ENCODE peak calls at places on chromosomes 7 and 10, in ten cellular contexts. One of them, this sample, is unnamed.

GRCh38 chr7:144529269-144529926 is 125.9 kb upstream of the NOBOX start:
- DNase-seq in T-helper 9 cell: no peak
- DNase-seq in small intestine: no peak
- DNase-seq in heart right ventricle: no peak
- DNase-seq in SK-N-SH: no peak
- DNase-seq in activated T-cell treated with anti-CD3 and anti-CD28 coated beads for 1 hour: no peak
- DNase-seq in naive thymus-derived CD4-positive, alpha-beta T cell: no peak
- DNase-seq in CD4-positive, CD25-positive, alpha-beta regulatory T cell: no peak
- DNase-seq in kidney glomerular epithelial cell: peak; percentile 89
- DNase-seq in activated CD8-positive, alpha-beta memory T cell treated with anti-CD3 and anti-CD28 coated beads for 48 hours: no peak
- DNase-seq in this sample: no peak

GRCh38 chr10:71878327-71879034 is 27.4 kb upstream of the PSAP start:
- DNase-seq in T-helper 9 cell: no peak
- DNase-seq in small intestine: no peak
- DNase-seq in heart right ventricle: no peak
- DNase-seq in SK-N-SH: no peak
- DNase-seq in activated T-cell treated with anti-CD3 and anti-CD28 coated beads for 1 hour: peak; percentile 6
- DNase-seq in naive thymus-derived CD4-positive, alpha-beta T cell: no peak
- DNase-seq in CD4-positive, CD25-positive, alpha-beta regulatory T cell: peak; percentile 24
- DNase-seq in kidney glomerular epithelial cell: no peak
- DNase-seq in activated CD8-positive, alpha-beta memory T cell treated with anti-CD3 and anti-CD28 coated beads for 48 hours: no peak
- DNase-seq in this sample: no peak

GRCh38 chr10:10222288-10222945 is 795.3 kb upstream of the CELF2 start:
- DNase-seq in T-helper 9 cell: no peak
- DNase-seq in small intestine: no peak
- DNase-seq in heart right ventricle: no peak
- DNase-seq in SK-N-SH: no peak
- DNase-seq in activated T-cell treated with anti-CD3 and anti-CD28 coated beads for 1 hour: no peak
- DNase-seq in naive thymus-derived CD4-positive, alpha-beta T cell: no peak
- DNase-seq in CD4-positive, CD25-positive, alpha-beta regulatory T cell: no peak
- DNase-seq in kidney glomerular epithelial cell: no peak
- DNase-seq in activated CD8-positive, alpha-beta memory T cell treated with anti-CD3 and anti-CD28 coated beads for 48 hours: no peak
- DNase-seq in this sample: no peak

GRCh38 chr10:78931333-78932083 is 137.3 kb upstream of the ZMIZ1 start:
- DNase-seq in T-helper 9 cell: no peak
- DNase-seq in small intestine: no peak
- DNase-seq in heart right ventricle: peak; percentile 54
- DNase-seq in SK-N-SH: peak; percentile 81
- DNase-seq in activated T-cell treated with anti-CD3 and anti-CD28 coated beads for 1 hour: no peak
- DNase-seq in naive thymus-derived CD4-positive, alpha-beta T cell: no peak
- DNase-seq in CD4-positive, CD25-positive, alpha-beta regulatory T cell: no peak
- DNase-seq in kidney glomerular epithelial cell: no peak
- DNase-seq in activated CD8-positive, alpha-beta memory T cell treated with anti-CD3 and anti-CD28 coated beads for 48 hours: no peak
- DNase-seq in this sample: no peak

GRCh38 chr7:84107259-84107658 is 87.3 kb downstream of the SEMA3A start:
- DNase-seq in T-helper 9 cell: no peak
- DNase-seq in small intestine: no peak
- DNase-seq in heart right ventricle: no peak
- DNase-seq in SK-N-SH: no peak
- DNase-seq in activated T-cell treated with anti-CD3 and anti-CD28 coated beads for 1 hour: no peak
- DNase-seq in naive thymus-derived CD4-positive, alpha-beta T cell: no peak
- DNase-seq in CD4-positive, CD25-positive, alpha-beta regulatory T cell: no peak
- DNase-seq in kidney glomerular epithelial cell: no peak
- DNase-seq in activated CD8-positive, alpha-beta memory T cell treated with anti-CD3 and anti-CD28 coated beads for 48 hours: no peak
- DNase-seq in this sample: no peak

GRCh38 chr10:102714621-102715455 is at the start of gene SFXN2:
- DNase-seq in T-helper 9 cell: peak; percentile 32
- DNase-seq in small intestine: no peak
- DNase-seq in heart right ventricle: peak; percentile 38
- DNase-seq in SK-N-SH: no peak
- DNase-seq in activated T-cell treated with anti-CD3 and anti-CD28 coated beads for 1 hour: peak; percentile 44
- DNase-seq in naive thymus-derived CD4-positive, alpha-beta T cell: no peak
- DNase-seq in CD4-positive, CD25-positive, alpha-beta regulatory T cell: peak; percentile 42
- DNase-seq in kidney glomerular epithelial cell: no peak
- DNase-seq in activated CD8-positive, alpha-beta memory T cell treated with anti-CD3 and anti-CD28 coated beads for 48 hours: no peak
- DNase-seq in this sample: no peak

GRCh38 chr7:42254217-42254616 is 17.2 kb upstream of the GLI3 start:
- DNase-seq in T-helper 9 cell: no peak
- DNase-seq in small intestine: no peak
- DNase-seq in heart right ventricle: no peak
- DNase-seq in SK-N-SH: no peak
- DNase-seq in activated T-cell treated with anti-CD3 and anti-CD28 coated beads for 1 hour: no peak
- DNase-seq in naive thymus-derived CD4-positive, alpha-beta T cell: no peak
- DNase-seq in CD4-positive, CD25-positive, alpha-beta regulatory T cell: no peak
- DNase-seq in kidney glomerular epithelial cell: no peak
- DNase-seq in activated CD8-positive, alpha-beta memory T cell treated with anti-CD3 and anti-CD28 coated beads for 48 hours: no peak
- DNase-seq in this sample: no peak

GRCh38 chr7:12929416-12930140 is 242.1 kb downstream of the ARL4A start:
- DNase-seq in T-helper 9 cell: no peak
- DNase-seq in small intestine: peak; percentile 60
- DNase-seq in heart right ventricle: no peak
- DNase-seq in SK-N-SH: no peak
- DNase-seq in activated T-cell treated with anti-CD3 and anti-CD28 coated beads for 1 hour: no peak
- DNase-seq in naive thymus-derived CD4-positive, alpha-beta T cell: no peak
- DNase-seq in CD4-positive, CD25-positive, alpha-beta regulatory T cell: no peak
- DNase-seq in kidney glomerular epithelial cell: peak; percentile 46
- DNase-seq in activated CD8-positive, alpha-beta memory T cell treated with anti-CD3 and anti-CD28 coated beads for 48 hours: no peak
- DNase-seq in this sample: no peak

GRCh38 chr7:106021211-106022067 is 58.4 kb downstream of the CDHR3 start:
- DNase-seq in T-helper 9 cell: no peak
- DNase-seq in small intestine: no peak
- DNase-seq in heart right ventricle: no peak
- DNase-seq in SK-N-SH: peak; percentile 41
- DNase-seq in activated T-cell treated with anti-CD3 and anti-CD28 coated beads for 1 hour: no peak
- DNase-seq in naive thymus-derived CD4-positive, alpha-beta T cell: no peak
- DNase-seq in CD4-positive, CD25-positive, alpha-beta regulatory T cell: no peak
- DNase-seq in kidney glomerular epithelial cell: no peak
- DNase-seq in activated CD8-positive, alpha-beta memory T cell treated with anti-CD3 and anti-CD28 coated beads for 48 hours: no peak
- DNase-seq in this sample: no peak

GRCh38 chr10:93319855-93320254 is 162.3 kb downstream of the MYOF start:
- DNase-seq in T-helper 9 cell: no peak
- DNase-seq in small intestine: no peak
- DNase-seq in heart right ventricle: no peak
- DNase-seq in SK-N-SH: peak; percentile 45
- DNase-seq in activated T-cell treated with anti-CD3 and anti-CD28 coated beads for 1 hour: no peak
- DNase-seq in naive thymus-derived CD4-positive, alpha-beta T cell: no peak
- DNase-seq in CD4-positive, CD25-positive, alpha-beta regulatory T cell: no peak
- DNase-seq in kidney glomerular epithelial cell: no peak
- DNase-seq in activated CD8-positive, alpha-beta memory T cell treated with anti-CD3 and anti-CD28 coated beads for 48 hours: no peak
- DNase-seq in this sample: no peak

GRCh38 chr7:107076781-107077698 is 32.5 kb downstream of the PRKAR2B start:
- DNase-seq in T-helper 9 cell: no peak
- DNase-seq in small intestine: no peak
- DNase-seq in heart right ventricle: peak; percentile 9
- DNase-seq in SK-N-SH: no peak
- DNase-seq in activated T-cell treated with anti-CD3 and anti-CD28 coated beads for 1 hour: no peak
- DNase-seq in naive thymus-derived CD4-positive, alpha-beta T cell: no peak
- DNase-seq in CD4-positive, CD25-positive, alpha-beta regulatory T cell: no peak
- DNase-seq in kidney glomerular epithelial cell: no peak
- DNase-seq in activated CD8-positive, alpha-beta memory T cell treated with anti-CD3 and anti-CD28 coated beads for 48 hours: no peak
- DNase-seq in this sample: no peak

GRCh38 chr10:128557149-128557548 is 430.9 kb upstream of the MKI67 start:
- DNase-seq in T-helper 9 cell: no peak
- DNase-seq in small intestine: no peak
- DNase-seq in heart right ventricle: no peak
- DNase-seq in SK-N-SH: no peak
- DNase-seq in activated T-cell treated with anti-CD3 and anti-CD28 coated beads for 1 hour: no peak
- DNase-seq in naive thymus-derived CD4-positive, alpha-beta T cell: no peak
- DNase-seq in CD4-positive, CD25-positive, alpha-beta regulatory T cell: no peak
- DNase-seq in kidney glomerular epithelial cell: no peak
- DNase-seq in activated CD8-positive, alpha-beta memory T cell treated with anti-CD3 and anti-CD28 coated beads for 48 hours: no peak
- DNase-seq in this sample: no peak

GRCh38 chr10:108598320-108598695 is 1325.0 kb downstream of the XPNPEP1 start:
- DNase-seq in T-helper 9 cell: no peak
- DNase-seq in small intestine: no peak
- DNase-seq in heart right ventricle: no peak
- DNase-seq in SK-N-SH: no peak
- DNase-seq in activated T-cell treated with anti-CD3 and anti-CD28 coated beads for 1 hour: no peak
- DNase-seq in naive thymus-derived CD4-positive, alpha-beta T cell: no peak
- DNase-seq in CD4-positive, CD25-positive, alpha-beta regulatory T cell: no peak
- DNase-seq in kidney glomerular epithelial cell: no peak
- DNase-seq in activated CD8-positive, alpha-beta memory T cell treated with anti-CD3 and anti-CD28 coated beads for 48 hours: no peak
- DNase-seq in this sample: no peak

GRCh38 chr10:115956225-115957009 is 316.6 kb downstream of the GFRA1 start:
- DNase-seq in T-helper 9 cell: no peak
- DNase-seq in small intestine: no peak
- DNase-seq in heart right ventricle: no peak
- DNase-seq in SK-N-SH: no peak
- DNase-seq in activated T-cell treated with anti-CD3 and anti-CD28 coated beads for 1 hour: no peak
- DNase-seq in naive thymus-derived CD4-positive, alpha-beta T cell: no peak
- DNase-seq in CD4-positive, CD25-positive, alpha-beta regulatory T cell: no peak
- DNase-seq in kidney glomerular epithelial cell: no peak
- DNase-seq in activated CD8-positive, alpha-beta memory T cell treated with anti-CD3 and anti-CD28 coated beads for 48 hours: no peak
- DNase-seq in this sample: no peak

GRCh38 chr10:46530249-46531186 is 25.9 kb downstream of the GPRIN2 start:
- DNase-seq in T-helper 9 cell: no peak
- DNase-seq in small intestine: no peak
- DNase-seq in heart right ventricle: no peak
- DNase-seq in SK-N-SH: no peak
- DNase-seq in activated T-cell treated with anti-CD3 and anti-CD28 coated beads for 1 hour: no peak
- DNase-seq in naive thymus-derived CD4-positive, alpha-beta T cell: no peak
- DNase-seq in CD4-positive, CD25-positive, alpha-beta regulatory T cell: no peak
- DNase-seq in kidney glomerular epithelial cell: no peak
- DNase-seq in activated CD8-positive, alpha-beta memory T cell treated with anti-CD3 and anti-CD28 coated beads for 48 hours: no peak
- DNase-seq in this sample: peak; percentile 70

GRCh38 chr10:113026679-113027078 is 76.6 kb downstream of the TCF7L2 start:
- DNase-seq in T-helper 9 cell: no peak
- DNase-seq in small intestine: no peak
- DNase-seq in heart right ventricle: no peak
- DNase-seq in SK-N-SH: no peak
- DNase-seq in activated T-cell treated with anti-CD3 and anti-CD28 coated beads for 1 hour: no peak
- DNase-seq in naive thymus-derived CD4-positive, alpha-beta T cell: no peak
- DNase-seq in CD4-positive, CD25-positive, alpha-beta regulatory T cell: no peak
- DNase-seq in kidney glomerular epithelial cell: peak; percentile 24
- DNase-seq in activated CD8-positive, alpha-beta memory T cell treated with anti-CD3 and anti-CD28 coated beads for 48 hours: no peak
- DNase-seq in this sample: no peak

GRCh38 chr7:135917721-135918120 is 59.4 kb downstream of the MTPN start:
- DNase-seq in T-helper 9 cell: no peak
- DNase-seq in small intestine: no peak
- DNase-seq in heart right ventricle: no peak
- DNase-seq in SK-N-SH: no peak
- DNase-seq in activated T-cell treated with anti-CD3 and anti-CD28 coated beads for 1 hour: no peak
- DNase-seq in naive thymus-derived CD4-positive, alpha-beta T cell: no peak
- DNase-seq in CD4-positive, CD25-positive, alpha-beta regulatory T cell: no peak
- DNase-seq in kidney glomerular epithelial cell: no peak
- DNase-seq in activated CD8-positive, alpha-beta memory T cell treated with anti-CD3 and anti-CD28 coated beads for 48 hours: no peak
- DNase-seq in this sample: no peak

GRCh38 chr7:155973451-155973997 is 161.3 kb upstream of the SHH start:
- DNase-seq in T-helper 9 cell: no peak
- DNase-seq in small intestine: no peak
- DNase-seq in heart right ventricle: no peak
- DNase-seq in SK-N-SH: no peak
- DNase-seq in activated T-cell treated with anti-CD3 and anti-CD28 coated beads for 1 hour: no peak
- DNase-seq in naive thymus-derived CD4-positive, alpha-beta T cell: peak; percentile 3
- DNase-seq in CD4-positive, CD25-positive, alpha-beta regulatory T cell: no peak
- DNase-seq in kidney glomerular epithelial cell: no peak
- DNase-seq in activated CD8-positive, alpha-beta memory T cell treated with anti-CD3 and anti-CD28 coated beads for 48 hours: no peak
- DNase-seq in this sample: no peak

GRCh38 chr7:2527505-2528464 is 8.2 kb downstream of the LFNG start:
- DNase-seq in T-helper 9 cell: no peak
- DNase-seq in small intestine: peak; percentile 71
- DNase-seq in heart right ventricle: no peak
- DNase-seq in SK-N-SH: no peak
- DNase-seq in activated T-cell treated with anti-CD3 and anti-CD28 coated beads for 1 hour: peak; percentile 48
- DNase-seq in naive thymus-derived CD4-positive, alpha-beta T cell: no peak
- DNase-seq in CD4-positive, CD25-positive, alpha-beta regulatory T cell: peak; percentile 70
- DNase-seq in kidney glomerular epithelial cell: peak; percentile 45
- DNase-seq in activated CD8-positive, alpha-beta memory T cell treated with anti-CD3 and anti-CD28 coated beads for 48 hours: no peak
- DNase-seq in this sample: peak; percentile 68

GRCh38 chr7:65247491-65247890 is 126.2 kb upstream of the ZNF92 start:
- DNase-seq in T-helper 9 cell: no peak
- DNase-seq in small intestine: no peak
- DNase-seq in heart right ventricle: no peak
- DNase-seq in SK-N-SH: no peak
- DNase-seq in activated T-cell treated with anti-CD3 and anti-CD28 coated beads for 1 hour: no peak
- DNase-seq in naive thymus-derived CD4-positive, alpha-beta T cell: no peak
- DNase-seq in CD4-positive, CD25-positive, alpha-beta regulatory T cell: no peak
- DNase-seq in kidney glomerular epithelial cell: no peak
- DNase-seq in activated CD8-positive, alpha-beta memory T cell treated with anti-CD3 and anti-CD28 coated beads for 48 hours: no peak
- DNase-seq in this sample: no peak

GRCh38 chr7:38704751-38705150 is 73.6 kb upstream of the AMPH start:
- DNase-seq in T-helper 9 cell: no peak
- DNase-seq in small intestine: no peak
- DNase-seq in heart right ventricle: no peak
- DNase-seq in SK-N-SH: no peak
- DNase-seq in activated T-cell treated with anti-CD3 and anti-CD28 coated beads for 1 hour: no peak
- DNase-seq in naive thymus-derived CD4-positive, alpha-beta T cell: no peak
- DNase-seq in CD4-positive, CD25-positive, alpha-beta regulatory T cell: no peak
- DNase-seq in kidney glomerular epithelial cell: no peak
- DNase-seq in activated CD8-positive, alpha-beta memory T cell treated with anti-CD3 and anti-CD28 coated beads for 48 hours: no peak
- DNase-seq in this sample: no peak

GRCh38 chr10:61906502-61906901 is 5.0 kb downstream of the ARID5B start:
- DNase-seq in T-helper 9 cell: no peak
- DNase-seq in small intestine: no peak
- DNase-seq in heart right ventricle: no peak
- DNase-seq in SK-N-SH: no peak
- DNase-seq in activated T-cell treated with anti-CD3 and anti-CD28 coated beads for 1 hour: no peak
- DNase-seq in naive thymus-derived CD4-positive, alpha-beta T cell: no peak
- DNase-seq in CD4-positive, CD25-positive, alpha-beta regulatory T cell: no peak
- DNase-seq in kidney glomerular epithelial cell: no peak
- DNase-seq in activated CD8-positive, alpha-beta memory T cell treated with anti-CD3 and anti-CD28 coated beads for 48 hours: no peak
- DNase-seq in this sample: no peak

GRCh38 chr10:25768167-25768566 is 165.9 kb upstream of the MYO3A start:
- DNase-seq in T-helper 9 cell: no peak
- DNase-seq in small intestine: no peak
- DNase-seq in heart right ventricle: no peak
- DNase-seq in SK-N-SH: peak; percentile 11
- DNase-seq in activated T-cell treated with anti-CD3 and anti-CD28 coated beads for 1 hour: no peak
- DNase-seq in naive thymus-derived CD4-positive, alpha-beta T cell: no peak
- DNase-seq in CD4-positive, CD25-positive, alpha-beta regulatory T cell: no peak
- DNase-seq in kidney glomerular epithelial cell: no peak
- DNase-seq in activated CD8-positive, alpha-beta memory T cell treated with anti-CD3 and anti-CD28 coated beads for 48 hours: no peak
- DNase-seq in this sample: no peak

GRCh38 chr7:43646603-43647313 is 63.9 kb downstream of the STK17A start:
- DNase-seq in T-helper 9 cell: no peak
- DNase-seq in small intestine: no peak
- DNase-seq in heart right ventricle: no peak
- DNase-seq in SK-N-SH: peak; percentile 57
- DNase-seq in activated T-cell treated with anti-CD3 and anti-CD28 coated beads for 1 hour: no peak
- DNase-seq in naive thymus-derived CD4-positive, alpha-beta T cell: no peak
- DNase-seq in CD4-positive, CD25-positive, alpha-beta regulatory T cell: no peak
- DNase-seq in kidney glomerular epithelial cell: no peak
- DNase-seq in activated CD8-positive, alpha-beta memory T cell treated with anti-CD3 and anti-CD28 coated beads for 48 hours: no peak
- DNase-seq in this sample: no peak

GRCh38 chr10:104640339-104641149 is 546 bp upstream of the SORCS3 start:
- DNase-seq in T-helper 9 cell: no peak
- DNase-seq in small intestine: no peak
- DNase-seq in heart right ventricle: no peak
- DNase-seq in SK-N-SH: peak; percentile 73
- DNase-seq in activated T-cell treated with anti-CD3 and anti-CD28 coated beads for 1 hour: no peak
- DNase-seq in naive thymus-derived CD4-positive, alpha-beta T cell: no peak
- DNase-seq in CD4-positive, CD25-positive, alpha-beta regulatory T cell: no peak
- DNase-seq in kidney glomerular epithelial cell: no peak
- DNase-seq in activated CD8-positive, alpha-beta memory T cell treated with anti-CD3 and anti-CD28 coated beads for 48 hours: no peak
- DNase-seq in this sample: no peak

GRCh38 chr10:93742633-93743349 is 14.9 kb upstream of the LGI1 start:
- DNase-seq in T-helper 9 cell: no peak
- DNase-seq in small intestine: peak; percentile 6
- DNase-seq in heart right ventricle: no peak
- DNase-seq in SK-N-SH: no peak
- DNase-seq in activated T-cell treated with anti-CD3 and anti-CD28 coated beads for 1 hour: no peak
- DNase-seq in naive thymus-derived CD4-positive, alpha-beta T cell: no peak
- DNase-seq in CD4-positive, CD25-positive, alpha-beta regulatory T cell: no peak
- DNase-seq in kidney glomerular epithelial cell: no peak
- DNase-seq in activated CD8-positive, alpha-beta memory T cell treated with anti-CD3 and anti-CD28 coated beads for 48 hours: no peak
- DNase-seq in this sample: no peak

GRCh38 chr7:3019801-3020200 is 23.9 kb downstream of the CARD11 start:
- DNase-seq in T-helper 9 cell: no peak
- DNase-seq in small intestine: no peak
- DNase-seq in heart right ventricle: no peak
- DNase-seq in SK-N-SH: no peak
- DNase-seq in activated T-cell treated with anti-CD3 and anti-CD28 coated beads for 1 hour: no peak
- DNase-seq in naive thymus-derived CD4-positive, alpha-beta T cell: no peak
- DNase-seq in CD4-positive, CD25-positive, alpha-beta regulatory T cell: no peak
- DNase-seq in kidney glomerular epithelial cell: no peak
- DNase-seq in activated CD8-positive, alpha-beta memory T cell treated with anti-CD3 and anti-CD28 coated beads for 48 hours: no peak
- DNase-seq in this sample: no peak

GRCh38 chr7:27316311-27316710 is 73.7 kb downstream of the EVX1 start:
- DNase-seq in T-helper 9 cell: no peak
- DNase-seq in small intestine: no peak
- DNase-seq in heart right ventricle: no peak
- DNase-seq in SK-N-SH: no peak
- DNase-seq in activated T-cell treated with anti-CD3 and anti-CD28 coated beads for 1 hour: no peak
- DNase-seq in naive thymus-derived CD4-positive, alpha-beta T cell: no peak
- DNase-seq in CD4-positive, CD25-positive, alpha-beta regulatory T cell: no peak
- DNase-seq in kidney glomerular epithelial cell: no peak
- DNase-seq in activated CD8-positive, alpha-beta memory T cell treated with anti-CD3 and anti-CD28 coated beads for 48 hours: no peak
- DNase-seq in this sample: no peak

This sample was measured in Right ventricle myocardium inferior.